ENCODE peak calls at places on chromosomes 13 and 19, in five cellular contexts. C is GM23248, Q is PC-3, X is GM23338, I is MM.1S. E is an unnamed sample.

GRCh38 chr13:83452292-83452950 is 429.9 kb downstream of the SLITRK1 start:
- DNase-seq in C (no peak), Q (no peak), X (no peak), I (no peak), E (no peak)

GRCh38 chr13:36431204-36432105 is 840 bp upstream of the CCNA1 start:
- DNase-seq in C (peak; percentile 39), Q (no peak), X (peak; percentile 45), I (no peak), E (peak; percentile 46)

GRCh38 chr19:48819366-48819816 is 8.6 kb upstream of the BCAT2 start:
- DNase-seq in C (peak; percentile 92), Q (peak; percentile 93), X (no peak), I (no peak), E (no peak)

GRCh38 chr13:28531195-28531955 is 36.4 kb upstream of the FLT1 start:
- DNase-seq in C (peak; percentile 64), Q (peak; percentile 8), X (peak; percentile 89), I (no peak), E (peak; percentile 79)

GRCh38 chr13:79681069-79681468 is 200.1 kb downstream of the NDFIP2 start:
- DNase-seq in C (no peak), Q (peak; percentile 35), X (peak; percentile 10), I (no peak), E (no peak)

GRCh38 chr19:15296841-15297415 is 35.4 kb downstream of the BRD4 start:
- DNase-seq in C (no peak), Q (peak; percentile 63), X (no peak), I (no peak), E (no peak)

GRCh38 chr13:42478531-42479156 is 95.3 kb upstream of the TNFSF11 start:
- DNase-seq in C (peak; percentile 34), Q (peak; percentile 53), X (peak; percentile 62), I (no peak), E (peak; percentile 27)

GRCh38 chr19:17468302-17469091 is 1.8 kb upstream of the SLC27A1 start:
- DNase-seq in C (peak; percentile 55), Q (no peak), X (peak; percentile 46), I (no peak), E (peak; percentile 41)

GRCh38 chr19:55119053-55119452 is 1.6 kb upstream of the PPP1R12C start:
- DNase-seq in C (no peak), Q (no peak), X (no peak), I (no peak), E (no peak)

GRCh38 chr19:955803-956746 is 28.1 kb upstream of the WDR18 start:
- DNase-seq in C (no peak), Q (no peak), X (no peak), I (no peak), E (peak; percentile 93)

DNA sequence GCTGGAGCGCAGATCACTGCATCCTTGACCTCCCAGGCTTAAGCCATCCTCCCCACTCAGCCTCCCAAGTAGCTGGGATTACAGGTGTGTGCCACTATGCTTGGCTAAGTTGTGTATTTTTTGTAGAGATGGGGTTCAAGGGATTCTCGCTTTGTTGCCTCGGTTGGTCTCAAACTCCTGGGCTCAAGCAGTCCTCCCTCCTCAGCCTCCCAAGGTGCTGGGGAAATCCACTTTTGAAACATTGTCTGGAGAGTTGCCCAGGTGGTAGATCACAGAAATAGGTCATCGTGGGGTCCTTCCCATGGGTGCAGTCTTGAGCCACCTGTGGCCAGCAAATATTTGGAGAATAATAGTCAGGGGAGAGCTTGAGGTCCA is 5.2 kb downstream of the LDLR start:
- DNase-seq in C (no peak), Q (no peak), X (no peak), I (no peak), E (no peak)
- H3F3A ChIP-seq in C (peaks cover 42% of the 10 kb centered on the region), Q (peaks cover 24% of the 10 kb centered on the region), X (peaks cover 57% of the 10 kb centered on the region), I (peaks cover 67% of the 10 kb centered on the region), E (peaks cover 14% of the 10 kb centered on the region)

GRCh38 chr19:51097166-51097736 is 11.0 kb downstream of the CTU1 start:
- DNase-seq in C (peak; percentile 66), Q (peak; percentile 77), X (peak; percentile 83), I (peak; percentile 24), E (peak; percentile 70)
- TF ChIP-seq EZH2phosphoT487 in C (no peak), Q (no peak), X (no peak), I (no peak), E (no peak)

DNA sequence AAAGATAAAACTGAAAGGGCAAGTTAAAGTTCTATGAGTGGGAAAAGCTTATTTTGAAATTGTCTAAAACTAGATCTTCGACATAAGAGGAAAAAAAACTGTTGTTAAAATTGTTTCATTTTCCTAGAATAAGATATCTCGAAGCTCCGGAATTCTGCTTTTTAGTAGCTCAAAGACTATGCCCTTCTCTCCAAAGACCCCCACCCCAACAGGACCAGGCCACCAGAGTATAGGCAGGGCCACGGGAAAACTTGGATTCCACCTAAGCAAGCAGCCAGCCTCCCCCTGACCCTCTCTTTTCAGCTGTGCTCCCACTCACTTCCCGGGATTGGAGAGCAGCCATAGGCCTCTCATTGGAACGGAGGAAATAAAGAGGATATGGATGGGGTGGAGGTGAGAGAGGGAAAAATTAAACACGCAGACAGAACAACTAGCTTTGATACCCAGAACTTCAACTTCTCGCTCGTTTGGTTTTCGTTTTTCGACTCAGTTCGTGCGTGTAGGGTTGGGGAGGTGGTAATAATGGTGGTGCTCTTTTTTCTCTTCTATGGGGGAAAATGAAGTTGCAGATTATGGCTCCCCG is 2.9 kb downstream of the POU4F1 start:
- DNase-seq in C (no peak), Q (no peak), X (no peak), I (no peak), E (peak; percentile 31)
- TF ChIP-seq EZH2 in C (no peak), Q (no peak), X (peak; percentile 96), I (no peak), E (no peak)

GRCh38 chr19:38704488-38705026 is 39.7 kb downstream of the CAPN12 start:
- DNase-seq in C (no peak), Q (no peak), X (no peak), I (no peak), E (no peak)

GRCh38 chr19:38701455-38702063 is 42.7 kb downstream of the CAPN12 start:
- DNase-seq in C (peak; percentile 54), Q (no peak), X (no peak), I (no peak), E (no peak)

GRCh38 chr19:38705197-38706019 is 38.9 kb downstream of the CAPN12 start:
- DNase-seq in C (no peak), Q (no peak), X (no peak), I (no peak), E (no peak)

GRCh38 chr19:38702278-38702677 is 42.0 kb downstream of the CAPN12 start:
- DNase-seq in C (no peak), Q (no peak), X (no peak), I (no peak), E (no peak)

GRCh38 chr19:38703509-38703908 is 40.8 kb downstream of the CAPN12 start:
- DNase-seq in C (no peak), Q (no peak), X (no peak), I (no peak), E (no peak)
- H3F3A ChIP-seq in C (peaks cover 16% of the 10 kb centered on the region), Q (peaks cover 3% of the 10 kb centered on the region), X (peaks cover 14% of the 10 kb centered on the region), I (no peaks in the 10 kb centered on the region), E (no peaks in the 10 kb centered on the region)

DNA sequence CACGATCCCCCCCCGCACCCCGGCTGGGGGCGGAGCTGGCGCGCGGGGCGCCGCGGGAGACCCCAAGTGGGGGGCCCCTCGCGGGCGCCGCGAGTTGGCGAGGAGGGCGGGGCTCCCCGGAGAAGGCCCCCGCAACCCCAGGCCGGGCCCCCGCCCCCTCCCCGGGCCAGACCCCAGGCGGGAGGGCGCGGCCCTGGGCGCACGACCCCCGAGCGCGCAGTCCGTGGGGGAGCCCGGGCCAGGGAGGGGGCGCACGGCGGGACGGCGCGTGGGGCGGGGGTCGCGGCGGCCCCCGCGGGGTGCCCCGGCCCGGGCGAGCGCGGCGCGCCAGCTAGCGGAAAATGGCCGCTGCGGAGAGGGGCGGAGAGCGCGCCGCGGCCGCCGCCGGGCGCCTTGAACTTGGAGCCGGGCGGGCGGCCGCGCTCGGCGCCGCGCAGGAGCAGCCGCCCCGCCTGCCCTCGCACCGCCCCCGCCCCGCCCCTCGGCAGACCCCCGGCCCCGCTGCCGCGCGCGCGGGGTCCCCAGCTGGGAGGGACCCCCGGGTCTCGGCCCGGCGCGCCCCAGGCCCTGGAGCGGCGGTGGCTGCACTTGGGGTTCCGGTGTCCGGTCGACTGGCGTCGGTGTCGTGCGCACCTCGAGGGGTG is 6.4 kb upstream of the NFIC start:
- DNase-seq in C (peak; percentile 80), Q (no peak), X (peak; percentile 54), I (no peak), E (no peak)
- TF ChIP-seq EZH2phosphoT487 in C (no peak), Q (no peak), X (no peak), I (no peak), E (no peak)

GRCh38 chr13:40377783-40378182 is 288.7 kb downstream of the FOXO1 start:
- DNase-seq in C (peak; percentile 79), Q (no peak), X (no peak), I (no peak), E (no peak)
- TF ChIP-seq EZH2 in C (no peak), Q (no peak), X (no peak), I (no peak), E (no peak)

GRCh38 chr19:11116507-11116906 is 27.2 kb downstream of the LDLR start:
- DNase-seq in C (no peak), Q (no peak), X (no peak), I (no peak), E (no peak)

GRCh38 chr19:11115895-11116446 is 26.7 kb downstream of the LDLR start:
- DNase-seq in C (no peak), Q (no peak), X (no peak), I (no peak), E (no peak)

GRCh38 chr19:11111771-11112144 is 22.5 kb downstream of the LDLR start:
- DNase-seq in C (no peak), Q (peak; percentile 43), X (no peak), I (no peak), E (no peak)

GRCh38 chr19:11113140-11113708 is 24.0 kb downstream of the LDLR start:
- DNase-seq in C (no peak), Q (no peak), X (no peak), I (no peak), E (no peak)

DNA sequence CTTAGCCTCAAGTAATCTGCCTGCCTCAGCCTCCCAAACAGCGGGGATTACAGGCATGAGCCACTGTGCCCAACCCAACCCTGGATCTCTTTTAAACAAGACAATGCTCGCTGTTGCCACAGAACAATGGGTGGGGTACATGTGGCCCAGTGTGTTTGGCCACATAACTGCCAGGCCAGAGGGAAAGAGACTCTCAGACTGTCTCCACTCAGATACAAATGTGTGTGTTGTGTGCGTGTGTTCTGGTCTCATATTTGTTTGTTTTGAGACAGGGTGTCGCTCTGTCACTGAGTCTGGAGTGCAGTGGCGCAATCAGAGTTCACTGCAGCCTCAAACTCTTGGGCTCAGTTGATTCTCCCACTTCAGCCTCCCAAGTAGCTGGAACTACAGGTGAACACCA is 25.8 kb downstream of the LDLR start:
- DNase-seq in C (no peak), Q (no peak), X (no peak), I (no peak), E (no peak)
- H3F3A ChIP-seq in C (no peaks in the 10 kb centered on the region), Q (peaks cover 8% of the 10 kb centered on the region), X (peaks cover 76% of the 10 kb centered on the region), I (peaks cover 15% of the 10 kb centered on the region), E (peaks cover 25% of the 10 kb centered on the region)

GRCh38 chr13:94967183-94968039 is 255.1 kb upstream of the SOX21 start:
- DNase-seq in C (peak; percentile 53), Q (peak; percentile 34), X (peak; percentile 74), I (peak; percentile 25), E (peak; percentile 85)
- TF ChIP-seq EZH2phosphoT487 in C (no peak), Q (no peak), X (no peak), I (no peak), E (no peak)